ENCODE peak calls at places on chromosome 19, in five cellular contexts. N, B, K, U and S are unnamed samples.

GRCh38 chr19:44812142-44812718 is 3.3 kb downstream of the BCAM start:
- DNase-seq in N (no peak), B (no peak), K (no peak), U (no peak), S (no peak)

GRCh38 chr19:13082192-13083007 is 20.3 kb downstream of the LYL1 start:
- DNase-seq in N (no peak), B (no peak), K (no peak), U (no peak), S (no peak)

GRCh38 chr19:17260842-17261325 is 3.7 kb downstream of the USHBP1 start:
- DNase-seq in N (peak), B (peak), K (peak), U (peak), S (no peak)

GRCh38 chr19:3979674-3980352 is 5.5 kb downstream of the EEF2 start:
- DNase-seq in N (no peak), B (no peak), K (no peak), U (no peak), S (no peak)

GRCh38 chr19:38953677-38954076 is 21.9 kb downstream of the FBXO17 start:
- DNase-seq in N (no peak), B (no peak), K (no peak), U (no peak), S (no peak)

GRCh38 chr19:7230826-7231225 is 63.4 kb downstream of the INSR start:
- DNase-seq in N (no peak), B (no peak), K (no peak), U (no peak), S (no peak)

GRCh38 chr19:2477141-2477710 is 1.3 kb downstream of the GADD45B start:
- DNase-seq in N (no peak), B (no peak), K (no peak), U (no peak), S (no peak)

GRCh38 chr19:6219592-6220290 is 60.0 kb downstream of the MLLT1 start:
- DNase-seq in N (no peak), B (no peak), K (no peak), U (no peak), S (no peak)

GRCh38 chr19:46788968-46789338 is 559 bp upstream of the SLC1A5 start:
- DNase-seq in N (no peak), B (no peak), K (no peak), U (no peak), S (no peak)

GRCh38 chr19:3186891-3187661 is 1.3 kb downstream of the NCLN start:
- DNase-seq in N (no peak), B (no peak), K (no peak), U (no peak), S (no peak)

GRCh38 chr19:52494518-52494917 is 33.0 kb upstream of the ZNF808 start:
- DNase-seq in N (no peak), B (no peak), K (no peak), U (no peak), S (no peak)

GRCh38 chr19:50512112-50512998 is 1.4 kb downstream of the ASPDH start:
- DNase-seq in N (no peak), B (no peak), K (no peak), U (no peak), S (no peak)

GRCh38 chr19:32642771-32643170 is 32.2 kb downstream of the ANKRD27 start:
- DNase-seq in N (peak), B (no peak), K (peak), U (peak), S (no peak)

GRCh38 chr19:28126499-28126898 is 1086.5 kb downstream of the UQCRFS1 start:
- DNase-seq in N (no peak), B (no peak), K (no peak), U (no peak), S (no peak)

GRCh38 chr19:35846038-35846668 is 6.2 kb downstream of the NPHS1 start:
- DNase-seq in N (no peak), B (no peak), K (no peak), U (no peak), S (no peak)

GRCh38 chr19:45403781-45404556 is 900 bp downstream of the PPP1R13L start:
- DNase-seq in N (peak), B (no peak), K (peak), U (peak), S (no peak)

GRCh38 chr19:49512970-49513745 is 697 bp downstream of the FCGRT start:
- DNase-seq in N (no peak), B (no peak), K (no peak), U (no peak), S (no peak)

GRCh38 chr19:38877781-38878574 is at the start of gene RINL:
- DNase-seq in N (peak), B (no peak), K (peak), U (no peak), S (no peak)

GRCh38 chr19:43505186-43505456 is 575 bp upstream of the PHLDB3 start:
- DNase-seq in N (no peak), B (no peak), K (no peak), U (no peak), S (no peak)

GRCh38 chr19:48419158-48419920 is 25.9 kb downstream of the GRIN2D start:
- DNase-seq in N (peak), B (no peak), K (peak), U (peak), S (no peak)

GRCh38 chr19:45506991-45507863 is at the start of gene VASP:
- DNase-seq in N (peak), B (no peak), K (peak), U (peak), S (no peak)

GRCh38 chr19:58552655-58553054 is 2.2 kb downstream of the CHMP2A start:
- DNase-seq in N (no peak), B (no peak), K (no peak), U (no peak), S (no peak)